ENCODE peak calls at places on chromosomes 5 and 9, in seven cellular contexts. G is endodermal cell; W is epithelial cell of esophagus; F is T-cell; V is CD4-positive, CD25-positive, alpha-beta regulatory T cell; Z is activated naive CD8-positive, alpha-beta T cell treated with anti-CD3 and anti-CD28 coated beads, Interleukin-2, amount 50 U/mL, for 24 hours; S is M059J. X is an unnamed sample.

GRCh38 chr5:43619911-43620310 is 16.9 kb downstream of the NNT start:
- DNase-seq in G (no peak), W (peak), F (no peak), V (no peak), Z (no peak), S (no peak), X (no peak)

GRCh38 chr9:88143944-88144343 is 5.7 kb upstream of the SPATA31C2 start:
- DNase-seq in G (no peak), W (no peak), F (no peak), V (no peak), Z (no peak), S (peak), X (peak)

GRCh38 chr5:27328480-27328879 is 290.1 kb upstream of the CDH9 start:
- DNase-seq in G (no peak), W (peak), F (no peak), V (no peak), Z (no peak), S (peak), X (peak)

GRCh38 chr9:129138476-129139232 is 27.4 kb downstream of the PTPA start:
- DNase-seq in G (peak), W (no peak), F (no peak), V (no peak), Z (no peak), S (peak), X (no peak)

GRCh38 chr9:70602364-70603019 is 188.0 kb upstream of the KLF9 start:
- DNase-seq in G (peak), W (peak), F (peak), V (peak), Z (peak), S (peak), X (peak)

GRCh38 chr9:14119694-14120514 is 194.0 kb downstream of the NFIB start:
- DNase-seq in G (no peak), W (peak), F (no peak), V (no peak), Z (no peak), S (peak), X (peak)

GRCh38 chr5:95283761-95284511 is 958 bp downstream of the MCTP1 start:
- DNase-seq in G (peak), W (peak), F (no peak), V (no peak), Z (peak), S (peak), X (peak)

GRCh38 chr9:124040935-124041816 is 29.6 kb downstream of the LHX2 start:
- DNase-seq in G (peak), W (no peak), F (no peak), V (no peak), Z (peak), S (peak), X (no peak)

GRCh38 chr5:181261320-181262085 is 560 bp upstream of the TRIM52 start:
- DNase-seq in G (peak), W (peak), F (peak), V (peak), Z (peak), S (peak), X (peak)

GRCh38 chr5:139696894-139697658 is 48.9 kb downstream of the CXXC5 start:
- DNase-seq in G (peak), W (peak), F (no peak), V (no peak), Z (peak), S (peak), X (no peak)

GRCh38 chr9:101027733-101028345 is 688 bp upstream of the PLPPR1 start:
- DNase-seq in G (no peak), W (no peak), F (no peak), V (no peak), Z (no peak), S (no peak), X (no peak)

GRCh38 chr5:44885903-44886302 is 77.2 kb downstream of the MRPS30 start:
- DNase-seq in G (no peak), W (peak), F (no peak), V (no peak), Z (no peak), S (peak), X (peak)

GRCh38 chr5:66757219-66757833 is 161.1 kb downstream of the MAST4 start:
- DNase-seq in G (peak), W (peak), F (no peak), V (peak), Z (peak), S (peak), X (peak)

GRCh38 chr9:114754574-114754973 is 51.3 kb downstream of the TNFSF15 start:
- DNase-seq in G (no peak), W (no peak), F (no peak), V (no peak), Z (no peak), S (no peak), X (no peak)

GRCh38 chr5:153018121-153018520 is 472.3 kb upstream of the GRIA1 start:
- DNase-seq in G (no peak), W (no peak), F (no peak), V (no peak), Z (no peak), S (no peak), X (no peak)

GRCh38 chr9:19030899-19031298 is 2.1 kb downstream of the SAXO1 start:
- DNase-seq in G (no peak), W (peak), F (no peak), V (no peak), Z (no peak), S (peak), X (no peak)

GRCh38 chr5:33490071-33490665 is 49.4 kb downstream of the TARS1 start:
- DNase-seq in G (no peak), W (no peak), F (no peak), V (no peak), Z (no peak), S (no peak), X (no peak)

GRCh38 chr5:674630-675011 is 18.5 kb downstream of the TPPP start:
- DNase-seq in G (peak), W (no peak), F (peak), V (no peak), Z (no peak), S (peak), X (no peak)

GRCh38 chr5:174384509-174384947 is 339.0 kb downstream of the NSG2 start:
- DNase-seq in G (no peak), W (no peak), F (no peak), V (no peak), Z (no peak), S (no peak), X (no peak)

GRCh38 chr9:135586601-135587109 is 25.1 kb downstream of the PAEP start:
- DNase-seq in G (no peak), W (no peak), F (no peak), V (no peak), Z (no peak), S (no peak), X (no peak)

GRCh38 chr5:57751710-57752109 is 269.1 kb upstream of the ACTBL2 start:
- DNase-seq in G (no peak), W (no peak), F (no peak), V (no peak), Z (no peak), S (no peak), X (no peak)

GRCh38 chr5:41172012-41172411 is 41.3 kb downstream of the C6 start:
- DNase-seq in G (no peak), W (no peak), F (no peak), V (no peak), Z (no peak), S (no peak), X (no peak)

GRCh38 chr5:40223884-40224402 is 455.8 kb upstream of the PTGER4 start:
- DNase-seq in G (no peak), W (peak), F (no peak), V (no peak), Z (peak), S (peak), X (peak)

GRCh38 chr5:164597293-164597900 is 1092.0 kb downstream of the MAT2B start:
- DNase-seq in G (peak), W (peak), F (no peak), V (no peak), Z (no peak), S (peak), X (peak)

GRCh38 chr5:139681112-139681458 is 32.9 kb downstream of the CXXC5 start:
- DNase-seq in G (no peak), W (no peak), F (no peak), V (no peak), Z (no peak), S (no peak), X (no peak)

GRCh38 chr5:93789173-93790070 is 48.0 kb upstream of the POU5F2 start:
- DNase-seq in G (no peak), W (peak), F (no peak), V (no peak), Z (no peak), S (peak), X (peak)

GRCh38 chr5:127351418-127351817 is 60.8 kb downstream of the MEGF10 start:
- DNase-seq in G (no peak), W (no peak), F (no peak), V (no peak), Z (no peak), S (peak), X (peak)

GRCh38 chr5:74334034-74334433 is 306.5 kb downstream of the ENC1 start:
- DNase-seq in G (no peak), W (no peak), F (no peak), V (no peak), Z (no peak), S (no peak), X (no peak)

GRCh38 chr5:154278908-154279307 is 88.4 kb downstream of the GALNT10 start:
- DNase-seq in G (no peak), W (no peak), F (no peak), V (no peak), Z (no peak), S (peak), X (no peak)

GRCh38 chr5:665541-665955 is 27.6 kb downstream of the TPPP start:
- DNase-seq in G (peak), W (no peak), F (no peak), V (no peak), Z (no peak), S (no peak), X (no peak)

GRCh38 chr5:149227168-149227826 is 44.4 kb upstream of the AFAP1L1 start:
- DNase-seq in G (no peak), W (peak), F (no peak), V (no peak), Z (no peak), S (peak), X (peak)

GRCh38 chr5:167723254-167723871 is 568.1 kb upstream of the WWC1 start:
- DNase-seq in G (peak), W (peak), F (no peak), V (peak), Z (peak), S (peak), X (peak)

GRCh38 chr9:96027271-96028131 is 152.0 kb downstream of the ERCC6L2 start:
- DNase-seq in G (peak), W (no peak), F (no peak), V (no peak), Z (no peak), S (no peak), X (no peak)

GRCh38 chr9:109355564-109356297 is 34.9 kb upstream of the EPB41L4B start:
- DNase-seq in G (no peak), W (peak), F (no peak), V (no peak), Z (no peak), S (no peak), X (no peak)

GRCh38 chr5:65121880-65122436 is 353.2 kb downstream of the CWC27 start:
- DNase-seq in G (no peak), W (peak), F (no peak), V (no peak), Z (no peak), S (peak), X (no peak)

GRCh38 chr9:32578976-32579375 is 6.0 kb upstream of the NDUFB6 start:
- DNase-seq in G (no peak), W (no peak), F (no peak), V (no peak), Z (no peak), S (peak), X (no peak)

X was measured in foreskin keratinocyte.